ENCODE peak calls at places on chromosomes 11 and 22, in six cellular contexts. J is fibroblast of lung; L is transverse colon; K is IMR-90; T is CD8-positive, alpha-beta memory T cell; U is CD8-positive, alpha-beta T cell. R is an unnamed sample.

GRCh38 chr11:10658621-10659338 is 34.8 kb downstream of the IRAG1 start:
- DNase-seq in J (peak; percentile 34), L (no peak), K (no peak), T (no peak), U (no peak), R (no peak)

GRCh38 chr11:67309661-67310061 is 6.3 kb downstream of the SSH3 start:
- DNase-seq in J (no peak), L (peak; percentile 7), K (no peak), T (no peak), U (no peak), R (no peak)

GRCh38 chr11:60835472-60835871 is 6.4 kb upstream of the CCDC86 start:
- DNase-seq in J (no peak), L (no peak), K (peak; percentile 47), T (no peak), U (no peak), R (no peak)

GRCh38 chr11:14380947-14381555 is 22.1 kb upstream of the RRAS2 start:
- DNase-seq in J (peak; percentile 64), L (peak; percentile 72), K (peak; percentile 36), T (peak; percentile 12), U (peak; percentile 45), R (peak; percentile 65)

GRCh38 chr22:37123649-37124048 is 14.1 kb upstream of the TMPRSS6 start:
- DNase-seq in J (no peak), L (no peak), K (no peak), T (no peak), U (no peak), R (no peak)

GRCh38 chr11:46504817-46505613 is 88.8 kb downstream of the AMBRA1 start:
- DNase-seq in J (peak; percentile 82), L (no peak), K (peak; percentile 97), T (no peak), U (no peak), R (peak; percentile 9)

GRCh38 chr11:43789700-43790443 is 90.8 kb upstream of the ALKBH3 start:
- DNase-seq in J (peak; percentile 79), L (no peak), K (peak; percentile 70), T (no peak), U (no peak), R (no peak)

GRCh38 chr11:115527534-115528125 is 23.4 kb upstream of the CADM1 start:
- DNase-seq in J (no peak), L (no peak), K (no peak), T (no peak), U (no peak), R (no peak)

GRCh38 chr22:47651216-47651987 is 889.0 kb downstream of the TBC1D22A start:
- DNase-seq in J (no peak), L (no peak), K (no peak), T (no peak), U (no peak), R (no peak)

GRCh38 chr11:122593473-122594420 is 61.8 kb upstream of the UBASH3B start:
- DNase-seq in J (peak; percentile 15), L (no peak), K (no peak), T (no peak), U (no peak), R (no peak)

GRCh38 chr11:83195176-83195531 is 1.6 kb downstream of the ANKRD42 start:
- DNase-seq in J (peak; percentile 5), L (no peak), K (peak; percentile 1), T (no peak), U (no peak), R (no peak)

GRCh38 chr22:47659467-47660302 is 897.2 kb downstream of the TBC1D22A start:
- DNase-seq in J (no peak), L (no peak), K (no peak), T (no peak), U (no peak), R (no peak)

GRCh38 chr22:46537221-46537945 is at the start of gene CELSR1:
- DNase-seq in J (peak; percentile 67), L (peak; percentile 41), K (peak; percentile 11), T (no peak), U (no peak), R (no peak)

GRCh38 chr11:35274909-35275807 is 136.2 kb downstream of the CD44 start:
- DNase-seq in J (no peak), L (peak; percentile 57), K (no peak), T (no peak), U (no peak), R (no peak)

GRCh38 chr11:94028436-94028835 is 7.3 kb downstream of the HEPHL1 start:
- DNase-seq in J (peak; percentile 83), L (no peak), K (peak; percentile 81), T (no peak), U (no peak), R (no peak)

GRCh38 chr22:44689173-44689572 is 12.8 kb upstream of the PRR5 start:
- DNase-seq in J (peak; percentile 61), L (no peak), K (peak; percentile 72), T (no peak), U (no peak), R (no peak)

GRCh38 chr11:117219455-117219854 is 12.4 kb downstream of the PCSK7 start:
- DNase-seq in J (no peak), L (peak; percentile 7), K (no peak), T (no peak), U (no peak), R (no peak)
- H3K36me3 ChIP-seq in J (peaks cover 3% of the 10 kb centered on the region), L (peaks cover 22% of the 10 kb centered on the region), K (peaks cover 44% of the 10 kb centered on the region), T (peaks cover 86% of the 10 kb centered on the region), U (peaks cover 80% of the 10 kb centered on the region), R (peaks cover 60% of the 10 kb centered on the region)

GRCh38 chr11:80773919-80774318 is 1333.1 kb upstream of the TENM4 start:
- DNase-seq in J (no peak), L (no peak), K (no peak), T (no peak), U (no peak), R (no peak)

GRCh38 chr11:80783561-80783960 is 1342.7 kb upstream of the TENM4 start:
- DNase-seq in J (no peak), L (no peak), K (no peak), T (no peak), U (no peak), R (no peak)

GRCh38 chr11:80779907-80780615 is 1339.2 kb upstream of the TENM4 start:
- DNase-seq in J (no peak), L (no peak), K (no peak), T (no peak), U (no peak), R (no peak)

GRCh38 chr11:80782135-80782885 is 1341.5 kb upstream of the TENM4 start:
- DNase-seq in J (no peak), L (no peak), K (no peak), T (no peak), U (no peak), R (no peak)

GRCh38 chr11:80778432-80778831 is 1337.6 kb upstream of the TENM4 start:
- DNase-seq in J (no peak), L (no peak), K (no peak), T (no peak), U (no peak), R (peak; percentile 3)
- H3K4me3 ChIP-seq in J (no peak overlapping the region), L (no peak overlapping the region), K (no peak overlapping the region), T (no peak overlapping the region), U (no peak overlapping the region), R (no peak overlapping the region)

GRCh38 chr11:126736682-126737404 is 263.7 kb downstream of the KIRREL3 start:
- DNase-seq in J (no peak), L (no peak), K (no peak), T (no peak), U (no peak), R (no peak)
- H3K27me3 ChIP-seq in J (no peaks in the 10 kb centered on the region), L (peaks cover under 1% of the 10 kb centered on the region), K (no peaks in the 10 kb centered on the region), T (no peaks in the 10 kb centered on the region), U (no peaks in the 10 kb centered on the region), R (peaks cover 2% of the 10 kb centered on the region)

GRCh38 chr22:49738006-49738405 is 89.7 kb downstream of the BRD1 start:
- DNase-seq in J (no peak), L (no peak), K (no peak), T (no peak), U (no peak), R (no peak)

GRCh38 chr22:49737101-49737551 is 90.5 kb downstream of the BRD1 start:
- DNase-seq in J (no peak), L (no peak), K (no peak), T (no peak), U (no peak), R (no peak)

GRCh38 chr22:49739138-49739537 is 88.5 kb downstream of the BRD1 start:
- DNase-seq in J (no peak), L (no peak), K (no peak), T (no peak), U (no peak), R (no peak)

GRCh38 chr22:49738566-49738965 is 89.1 kb downstream of the BRD1 start:
- DNase-seq in J (no peak), L (no peak), K (no peak), T (no peak), U (no peak), R (no peak)

DNA sequence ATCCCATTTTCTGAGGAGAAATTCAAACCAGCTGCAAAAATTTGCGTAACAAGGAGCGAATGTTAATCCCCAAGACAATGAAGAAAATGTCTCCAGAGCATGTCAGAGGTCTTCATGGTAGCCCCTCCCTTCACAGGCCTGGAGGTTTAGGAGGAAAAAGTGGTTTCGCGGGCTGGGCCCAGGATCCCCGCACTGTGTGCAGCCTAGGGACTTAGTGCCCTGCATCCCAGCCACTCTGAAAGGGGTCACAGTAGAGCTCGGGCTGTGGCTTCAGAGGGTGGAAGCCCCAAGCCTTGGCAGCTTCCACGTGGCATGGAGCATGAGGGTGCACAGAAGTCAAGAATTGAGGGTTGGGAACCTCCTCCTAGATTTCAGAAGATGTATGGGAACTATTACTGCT is 87.4 kb downstream of the BRD1 start:
- DNase-seq in J (no peak), L (no peak), K (no peak), T (no peak), U (no peak), R (no peak)
- H3K36me3 ChIP-seq in J (no peaks in the 10 kb centered on the region), L (no peaks in the 10 kb centered on the region), K (no peaks in the 10 kb centered on the region), T (no peaks in the 10 kb centered on the region), U (no peaks in the 10 kb centered on the region), R (no peaks in the 10 kb centered on the region)

DNA sequence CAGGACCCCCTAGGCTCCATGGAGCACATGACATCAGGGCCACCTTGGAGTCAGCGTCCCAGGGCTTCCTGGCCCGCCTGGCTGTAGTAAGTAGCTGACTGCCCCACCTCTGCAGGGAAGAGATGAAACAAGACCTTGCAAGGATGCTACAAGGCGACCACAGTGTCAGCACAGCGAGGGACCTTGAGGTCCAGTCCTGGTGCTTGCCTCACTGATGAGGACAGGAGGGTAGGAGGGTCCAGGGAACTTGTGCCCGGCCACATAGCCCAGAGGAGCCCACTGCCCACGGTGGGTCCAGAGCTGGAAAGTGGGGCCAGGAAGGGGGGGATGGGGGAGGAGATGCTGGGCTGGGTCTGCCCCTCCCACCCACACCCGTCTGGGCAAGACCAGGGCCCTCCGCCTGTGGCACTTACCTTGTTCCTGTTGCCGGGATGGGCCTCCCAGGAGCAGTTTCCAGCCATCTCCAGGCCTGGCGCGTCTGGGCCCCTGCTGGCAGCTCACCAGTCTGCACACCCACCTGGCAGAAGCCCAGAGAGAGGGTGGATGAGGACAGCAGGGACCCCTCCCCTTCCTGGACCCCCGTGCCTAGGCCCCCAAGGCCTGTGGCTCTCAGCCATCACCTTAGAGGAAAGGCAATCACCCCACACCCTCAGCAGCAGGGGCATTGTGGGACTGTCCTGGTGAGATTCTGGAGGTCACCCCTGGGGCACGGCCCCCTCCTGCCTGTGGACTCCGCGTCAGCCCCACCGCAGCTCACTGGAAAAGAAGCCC is 3.4 kb downstream of the MRGPRF start:
- DNase-seq in J (peak; percentile 16), L (no peak), K (no peak), T (no peak), U (no peak), R (no peak)
- H3K4me3 ChIP-seq in J (peak overlapping the region; percentile 96), L (no peak overlapping the region), K (no peak overlapping the region), T (no peak overlapping the region), U (no peak overlapping the region), R (no peak overlapping the region)